ENCODE peak calls at places on chromosomes 11 and 22, in four cellular contexts. X is stimulated activated naive B cell treated with anti-CD40 and anti-IgM and Interleukin-4, amounts not matched to agents 10 μg/mL and 1 μg/mL and 100 μg/mL, for 72 hours; V is heart right ventricle; N is GM23248. P is an unnamed sample.

GRCh38 chr11:113952588-113952987 is 22.3 kb upstream of the HTR3A start:
- DNase-seq in N (no peak), X (no peak), V (no peak), P (no peak)

GRCh38 chr22:18078329-18079041 is 695 bp downstream of the PEX26 start:
- DNase-seq in V (no peak), N (peak; percentile 69), X (peak; percentile 37), P (no peak)

GRCh38 chr11:2826679-2827056 is 58.9 kb downstream of the CDKN1C start:
- DNase-seq in N (peak; percentile 21), V (no peak), X (peak; percentile 3), P (no peak)

GRCh38 chr11:83816572-83817187 is 530.5 kb upstream of the CCDC90B start:
- DNase-seq in N (peak; percentile 68), V (no peak), X (no peak), P (no peak)

GRCh38 chr11:11297578-11297977 is 55.5 kb downstream of the CSNK2A3 start:
- DNase-seq in V (no peak), N (peak; percentile 22), X (no peak), P (no peak)

GRCh38 chr22:45159652-45160462 is 3.9 kb upstream of the NUP50 start:
- DNase-seq in V (no peak), X (no peak), N (peak; percentile 27), P (no peak)

GRCh38 chr11:102437026-102437425 is 15.5 kb downstream of the TMEM123 start:
- DNase-seq in V (no peak), X (no peak), N (peak; percentile 39), P (no peak)

GRCh38 chr11:93727985-93728791 is 13.1 kb downstream of the TAF1D start:
- DNase-seq in N (no peak), X (no peak), V (no peak), P (no peak)

GRCh38 chr11:18229501-18229900 is 7.1 kb downstream of the SAA4 start:
- DNase-seq in N (no peak), X (no peak), V (no peak), P (no peak)

GRCh38 chr11:44749160-44749559 is 22.4 kb downstream of the TSPAN18 start:
- DNase-seq in V (no peak), N (no peak), X (no peak), P (no peak)

GRCh38 chr11:110463153-110463552 is 33.4 kb downstream of the FDX1 start:
- DNase-seq in X (peak; percentile 8), N (peak; percentile 63), V (peak; percentile 14), P (no peak)

GRCh38 chr22:28441720-28442263 is 237.8 kb downstream of the TTC28 start:
- DNase-seq in V (no peak), X (no peak), N (peak; percentile 49), P (no peak)

P was measured in epithelial cell of prostate.